ENCODE peak calls at places on chromosomes 2 and 18, in six cellular contexts. One of them, this sample, is unnamed.

GRCh38 chr2:33059452-33060156 is 112.9 kb downstream of the LTBP1 start:
- DNase-seq in NCI-H2081: no peak
- DNase-seq in head of caudate nucleus: no peak
- DNase-seq in NCI-H1694 treated with DMSO at 0.1 percent for 48 hours: no peak
- DNase-seq in naive thymus-derived CD8-positive, alpha-beta T cell: no peak
- DNase-seq in HS-27A: no peak
- DNase-seq in this sample: no peak

GRCh38 chr2:148978736-148979135 is 59.8 kb upstream of the LYPD6B start:
- DNase-seq in NCI-H2081: no peak
- DNase-seq in head of caudate nucleus: no peak
- DNase-seq in NCI-H1694 treated with DMSO at 0.1 percent for 48 hours: peak
- DNase-seq in naive thymus-derived CD8-positive, alpha-beta T cell: no peak
- DNase-seq in HS-27A: no peak
- DNase-seq in this sample: no peak

GRCh38 chr2:66938471-66938967 is 458.6 kb upstream of the ETAA1 start:
- DNase-seq in NCI-H2081: no peak
- DNase-seq in head of caudate nucleus: no peak
- DNase-seq in NCI-H1694 treated with DMSO at 0.1 percent for 48 hours: no peak
- DNase-seq in naive thymus-derived CD8-positive, alpha-beta T cell: no peak
- DNase-seq in HS-27A: no peak
- DNase-seq in this sample: no peak

GRCh38 chr2:159506764-159507406 is 109.5 kb downstream of the BAZ2B start:
- DNase-seq in NCI-H2081: no peak
- DNase-seq in head of caudate nucleus: no peak
- DNase-seq in NCI-H1694 treated with DMSO at 0.1 percent for 48 hours: no peak
- DNase-seq in naive thymus-derived CD8-positive, alpha-beta T cell: no peak
- DNase-seq in HS-27A: no peak
- DNase-seq in this sample: no peak

GRCh38 chr2:66438498-66439290 is 3.8 kb downstream of the MEIS1 start:
- DNase-seq in NCI-H2081: no peak
- DNase-seq in head of caudate nucleus: no peak
- DNase-seq in NCI-H1694 treated with DMSO at 0.1 percent for 48 hours: no peak
- DNase-seq in naive thymus-derived CD8-positive, alpha-beta T cell: no peak
- DNase-seq in HS-27A: no peak
- DNase-seq in this sample: peak

GRCh38 chr18:48201337-48201705 is 207.9 kb downstream of the ZBTB7C start:
- DNase-seq in NCI-H2081: no peak
- DNase-seq in head of caudate nucleus: no peak
- DNase-seq in NCI-H1694 treated with DMSO at 0.1 percent for 48 hours: no peak
- DNase-seq in naive thymus-derived CD8-positive, alpha-beta T cell: no peak
- DNase-seq in HS-27A: no peak
- DNase-seq in this sample: no peak

GRCh38 chr2:181447040-181447439 is 10.1 kb upstream of the ITGA4 start:
- DNase-seq in NCI-H2081: no peak
- DNase-seq in head of caudate nucleus: no peak
- DNase-seq in NCI-H1694 treated with DMSO at 0.1 percent for 48 hours: no peak
- DNase-seq in naive thymus-derived CD8-positive, alpha-beta T cell: no peak
- DNase-seq in HS-27A: no peak
- DNase-seq in this sample: no peak

GRCh38 chr2:215736653-215737290 is 276.6 kb downstream of the MREG start:
- DNase-seq in NCI-H2081: no peak
- DNase-seq in head of caudate nucleus: no peak
- DNase-seq in NCI-H1694 treated with DMSO at 0.1 percent for 48 hours: no peak
- DNase-seq in naive thymus-derived CD8-positive, alpha-beta T cell: no peak
- DNase-seq in HS-27A: no peak
- DNase-seq in this sample: no peak

GRCh38 chr2:8682719-8683667 is 1.1 kb downstream of the ID2 start:
- DNase-seq in NCI-H2081: peak
- DNase-seq in head of caudate nucleus: no peak
- DNase-seq in NCI-H1694 treated with DMSO at 0.1 percent for 48 hours: peak
- DNase-seq in naive thymus-derived CD8-positive, alpha-beta T cell: no peak
- DNase-seq in HS-27A: no peak
- DNase-seq in this sample: peak

GRCh38 chr2:72993585-72994280 is 76.4 kb downstream of the EMX1 start:
- DNase-seq in NCI-H2081: no peak
- DNase-seq in head of caudate nucleus: no peak
- DNase-seq in NCI-H1694 treated with DMSO at 0.1 percent for 48 hours: no peak
- DNase-seq in naive thymus-derived CD8-positive, alpha-beta T cell: no peak
- DNase-seq in HS-27A: no peak
- DNase-seq in this sample: no peak

GRCh38 chr2:71190959-71191943 is 35.7 kb downstream of the PAIP2B start:
- DNase-seq in NCI-H2081: peak
- DNase-seq in head of caudate nucleus: peak
- DNase-seq in NCI-H1694 treated with DMSO at 0.1 percent for 48 hours: peak
- DNase-seq in naive thymus-derived CD8-positive, alpha-beta T cell: no peak
- DNase-seq in HS-27A: no peak
- DNase-seq in this sample: peak

GRCh38 chr2:199459286-199460100 is 1.8 kb upstream of the SATB2 start:
- DNase-seq in NCI-H2081: peak
- DNase-seq in head of caudate nucleus: peak
- DNase-seq in NCI-H1694 treated with DMSO at 0.1 percent for 48 hours: peak
- DNase-seq in naive thymus-derived CD8-positive, alpha-beta T cell: peak
- DNase-seq in HS-27A: peak
- DNase-seq in this sample: peak

This sample was measured in G401.